ENCODE peak calls at places on chromosomes 3 and 15, in seven cellular contexts. Q, F, I, M, U, G and V are unnamed samples.

GRCh38 chr15:81049835-81050234 is 49.1 kb downstream of the TLNRD1 start:
- DNase-seq in Q (no peak), F (no peak), I (no peak), M (no peak), U (no peak), G (no peak), V (peak)

GRCh38 chr15:40762919-40763800 is 708 bp upstream of the GCHFR start:
- DNase-seq in Q (peak), F (peak), I (peak), M (no peak), U (no peak), G (no peak), V (no peak)

GRCh38 chr3:109923431-109923830 is 586.1 kb upstream of the DPPA4 start:
- DNase-seq in Q (no peak), F (no peak), I (no peak), M (no peak), U (no peak), G (no peak), V (no peak)

GRCh38 chr15:28915935-28916334 is 30.2 kb downstream of the APBA2 start:
- DNase-seq in Q (peak), F (no peak), I (no peak), M (no peak), U (no peak), G (no peak), V (no peak)

GRCh38 chr3:57575966-57576610 is 20.0 kb downstream of the PDE12 start:
- DNase-seq in Q (no peak), F (no peak), I (no peak), M (no peak), U (no peak), G (no peak), V (no peak)

GRCh38 chr15:57654136-57654845 is 52.2 kb upstream of the POLR2M start:
- DNase-seq in Q (no peak), F (no peak), I (no peak), M (no peak), U (peak), G (no peak), V (no peak)

GRCh38 chr3:114362815-114363214 is 69.0 kb downstream of the TIGIT start:
- DNase-seq in Q (no peak), F (no peak), I (no peak), M (peak), U (no peak), G (no peak), V (peak)

GRCh38 chr3:142211034-142211433 is 14.4 kb downstream of the GK5 start:
- DNase-seq in Q (no peak), F (no peak), I (peak), M (no peak), U (no peak), G (no peak), V (no peak)

GRCh38 chr3:129673897-129674797 is 67.7 kb upstream of the PLXND1 start:
- DNase-seq in Q (no peak), F (no peak), I (no peak), M (no peak), U (no peak), G (no peak), V (no peak)

GRCh38 chr3:82133070-82133606 is 371.7 kb upstream of the GBE1 start:
- DNase-seq in Q (peak), F (peak), I (peak), M (peak), U (peak), G (peak), V (peak)

GRCh38 chr3:186983372-186984058 is 53.2 kb downstream of the ST6GAL1 start:
- DNase-seq in Q (no peak), F (no peak), I (no peak), M (no peak), U (no peak), G (no peak), V (no peak)

GRCh38 chr3:29853841-29854397 is 573.0 kb downstream of the RBMS3 start:
- DNase-seq in Q (no peak), F (no peak), I (no peak), M (no peak), U (no peak), G (no peak), V (no peak)

GRCh38 chr3:143901105-143901504 is 52.8 kb upstream of the SLC9A9 start:
- DNase-seq in Q (no peak), F (no peak), I (no peak), M (peak), U (no peak), G (no peak), V (no peak)

GRCh38 chr3:25781758-25782594 is 1.3 kb downstream of the NGLY1 start:
- DNase-seq in Q (no peak), F (no peak), I (no peak), M (no peak), U (no peak), G (no peak), V (no peak)

GRCh38 chr15:70415330-70415884 is 317.7 kb upstream of the TLE3 start:
- DNase-seq in Q (no peak), F (peak), I (no peak), M (no peak), U (no peak), G (no peak), V (no peak)